ENCODE peak calls at places on chromosomes 16 and 17, in six cellular contexts. Q is ovary, M is suprapubic skin, X is mammary epithelial cell, W is mesendoderm, V is HCT116. F is an unnamed sample. For H3K36me3, the result is how much of the 10 kb centered on the place peaks cover.

GRCh38 chr17:67365762-67366192 is 600 bp downstream of the PSMD12 start:
- DNase-seq in Q (no peak), M (peak), X (peak), W (peak), V (no peak), F (no peak)

GRCh38 chr17:57420674-57421392 is 164.5 kb downstream of the MSI2 start:
- DNase-seq in Q (no peak), M (no peak), X (no peak), W (no peak), V (no peak), F (no peak)

GRCh38 chr17:29918922-29919856 is 10.8 kb downstream of the SSH2 start:
- DNase-seq in Q (no peak), M (no peak), X (peak), W (peak), V (no peak), F (no peak)

GRCh38 chr17:4800462-4801185 is 1.5 kb downstream of the C17orf114 start:
- DNase-seq in Q (no peak), M (no peak), X (no peak), W (no peak), V (no peak), F (no peak)

GRCh38 chr17:10737168-10737622 is 7.4 kb upstream of the TMEM220 start:
- DNase-seq in Q (peak), M (peak), X (peak), W (peak), V (peak), F (peak)

GRCh38 chr17:45270828-45271418 is 9.0 kb upstream of the SPATA32 start:
- DNase-seq in Q (no peak), M (peak), X (no peak), W (peak), V (no peak), F (no peak)

GRCh38 chr16:79325211-79325610 is 275.3 kb downstream of the MAF start:
- DNase-seq in Q (no peak), M (no peak), X (no peak), W (no peak), V (no peak), F (no peak)

GRCh38 chr16:24540575-24541240 is 1.3 kb downstream of the RBBP6 start:
- DNase-seq in Q (no peak), M (no peak), X (peak), W (peak), V (no peak), F (no peak)

GRCh38 chr16:9836118-9836736 is 346.0 kb downstream of the GRIN2A start:
- DNase-seq in Q (peak), M (no peak), X (no peak), W (no peak), V (no peak), F (no peak)

GRCh38 chr16:11736903-11737302 is 5.8 kb downstream of the TXNDC11 start:
- DNase-seq in Q (no peak), M (no peak), X (no peak), W (no peak), V (no peak), F (no peak)

GRCh38 chr16:89241187-89242003 is 23.9 kb downstream of the ZNF778 start:
- DNase-seq in Q (peak), M (peak), X (peak), W (peak), V (peak), F (peak)

GRCh38 chr16:50747206-50747956 is 5.5 kb downstream of the CYLD start:
- DNase-seq in Q (no peak), M (no peak), X (peak), W (peak), V (peak), F (no peak)

GRCh38 chr17:40577611-40578065 is 12.4 kb upstream of the CCR7 start:
- DNase-seq in Q (no peak), M (no peak), X (no peak), W (no peak), V (no peak), F (no peak)

GRCh38 chr16:2471653-2472487 is 773 bp downstream of the NTN3 start:
- DNase-seq in Q (no peak), M (no peak), X (no peak), W (no peak), V (no peak), F (no peak)

GRCh38 chr16:84583995-84584394 is 33.9 kb downstream of the COTL1 start:
- DNase-seq in Q (no peak), M (no peak), X (no peak), W (no peak), V (no peak), F (no peak)

GRCh38 chr17:3534881-3535252 is 22.7 kb downstream of the TRPV3 start:
- DNase-seq in Q (peak), M (peak), X (no peak), W (peak), V (peak), F (no peak)

GRCh38 chr16:85211247-85211910 is 99.1 kb upstream of the CIBAR2 start:
- DNase-seq in Q (peak), M (no peak), X (peak), W (no peak), V (no peak), F (no peak)

GRCh38 chr17:62717589-62718342 is 90.3 kb downstream of the MRC2 start:
- DNase-seq in Q (no peak), M (no peak), X (no peak), W (no peak), V (no peak), F (no peak)

GRCh38 chr16:85582177-85582888 is 30.8 kb upstream of the GSE1 start:
- DNase-seq in Q (peak), M (no peak), X (no peak), W (no peak), V (no peak), F (no peak)

DNA sequence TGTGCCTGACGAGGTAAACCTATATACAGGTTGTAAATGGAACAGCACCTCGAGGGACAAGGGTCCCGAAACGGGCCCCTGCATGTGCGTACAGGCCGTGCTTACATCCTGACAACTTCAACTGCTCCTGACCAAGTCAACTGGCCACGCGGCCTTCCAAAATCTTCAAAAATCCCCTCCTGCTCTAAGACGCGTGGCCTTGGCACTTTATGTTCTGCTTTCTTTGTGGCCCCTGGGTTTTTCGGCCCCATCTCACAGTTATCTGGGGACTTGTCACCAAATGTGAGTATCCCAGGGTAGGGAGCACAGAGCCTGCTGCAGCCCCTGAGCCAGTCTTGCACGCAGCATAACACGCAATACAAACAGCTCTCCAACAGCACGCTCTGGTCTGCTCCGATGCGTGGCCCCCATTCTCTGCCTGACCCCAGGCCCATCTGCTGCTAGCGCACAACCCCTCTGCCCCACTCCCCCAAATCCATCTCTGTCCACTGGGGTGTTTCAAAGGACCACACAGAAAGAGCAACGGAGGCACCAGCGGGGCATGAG is 659 bp downstream of the RPH3AL start:
- DNase-seq in Q (no peak), M (no peak), X (no peak), W (no peak), V (no peak), F (no peak)
- H3K4me3 ChIP-seq in Q (no peak), M (peak), X (no peak), W (no peak), V (peak), F (no peak)

GRCh38 chr16:4386951-4387565 is 15.4 kb downstream of the VASN start:
- DNase-seq in Q (no peak), M (peak), X (no peak), W (no peak), V (no peak), F (no peak)
- H3K36me3 ChIP-seq in Q (under half), M (under half), X (under half), W (under half), V (under half), F (under half)

GRCh38 chr16:20949660-20950059 is 49.1 kb downstream of the LYRM1 start:
- DNase-seq in Q (no peak), M (no peak), X (no peak), W (no peak), V (no peak), F (no peak)

GRCh38 chr16:20954574-20954973 is 54.0 kb downstream of the LYRM1 start:
- DNase-seq in Q (no peak), M (no peak), X (no peak), W (no peak), V (no peak), F (no peak)

GRCh38 chr16:20946015-20946629 is 45.6 kb downstream of the LYRM1 start:
- DNase-seq in Q (no peak), M (no peak), X (no peak), W (peak), V (no peak), F (no peak)

GRCh38 chr16:20952144-20952797 is 51.7 kb downstream of the LYRM1 start:
- DNase-seq in Q (no peak), M (no peak), X (peak), W (peak), V (peak), F (no peak)

GRCh38 chr16:20950294-20950693 is 49.7 kb downstream of the LYRM1 start:
- DNase-seq in Q (no peak), M (no peak), X (no peak), W (no peak), V (no peak), F (no peak)
- H3K4me3 ChIP-seq in Q (no peak), M (no peak), X (no peak), W (no peak), V (no peak), F (no peak)

DNA sequence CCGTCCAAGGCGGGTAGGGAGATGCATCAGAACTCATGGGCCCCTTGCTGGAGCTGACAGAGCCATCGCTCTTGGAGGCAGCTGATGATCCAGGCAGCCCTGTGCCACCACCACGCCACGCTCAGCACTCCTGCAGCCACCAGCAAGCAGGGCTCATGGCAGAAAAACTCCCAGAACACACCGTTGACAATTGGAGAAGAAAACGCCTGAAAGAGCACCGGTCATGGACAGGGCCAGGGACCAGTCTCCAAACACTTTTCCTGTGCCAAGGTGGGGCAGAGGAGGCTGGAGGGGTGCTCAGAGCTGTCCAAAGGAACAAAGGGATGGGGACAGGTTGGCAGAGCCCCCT is 132.2 kb downstream of the FOXL1 start:
- DNase-seq in Q (no peak), M (no peak), X (no peak), W (no peak), V (no peak), F (no peak)
- H3K36me3 ChIP-seq in Q (under half), M (under half), X (under half), W (under half), V (under half), F (under half)

GRCh38 chr17:14736631-14737030 is 435.8 kb downstream of the HS3ST3B1 start:
- DNase-seq in Q (no peak), M (no peak), X (peak), W (no peak), V (no peak), F (no peak)

GRCh38 chr17:14738652-14738988 is 437.7 kb downstream of the HS3ST3B1 start:
- DNase-seq in Q (no peak), M (no peak), X (no peak), W (no peak), V (no peak), F (no peak)

GRCh38 chr17:14739656-14740431 is 439.0 kb downstream of the HS3ST3B1 start:
- DNase-seq in Q (no peak), M (no peak), X (no peak), W (no peak), V (no peak), F (no peak)

GRCh38 chr17:14741516-14741915 is 440.6 kb downstream of the HS3ST3B1 start:
- DNase-seq in Q (no peak), M (no peak), X (peak), W (no peak), V (no peak), F (no peak)

DNA sequence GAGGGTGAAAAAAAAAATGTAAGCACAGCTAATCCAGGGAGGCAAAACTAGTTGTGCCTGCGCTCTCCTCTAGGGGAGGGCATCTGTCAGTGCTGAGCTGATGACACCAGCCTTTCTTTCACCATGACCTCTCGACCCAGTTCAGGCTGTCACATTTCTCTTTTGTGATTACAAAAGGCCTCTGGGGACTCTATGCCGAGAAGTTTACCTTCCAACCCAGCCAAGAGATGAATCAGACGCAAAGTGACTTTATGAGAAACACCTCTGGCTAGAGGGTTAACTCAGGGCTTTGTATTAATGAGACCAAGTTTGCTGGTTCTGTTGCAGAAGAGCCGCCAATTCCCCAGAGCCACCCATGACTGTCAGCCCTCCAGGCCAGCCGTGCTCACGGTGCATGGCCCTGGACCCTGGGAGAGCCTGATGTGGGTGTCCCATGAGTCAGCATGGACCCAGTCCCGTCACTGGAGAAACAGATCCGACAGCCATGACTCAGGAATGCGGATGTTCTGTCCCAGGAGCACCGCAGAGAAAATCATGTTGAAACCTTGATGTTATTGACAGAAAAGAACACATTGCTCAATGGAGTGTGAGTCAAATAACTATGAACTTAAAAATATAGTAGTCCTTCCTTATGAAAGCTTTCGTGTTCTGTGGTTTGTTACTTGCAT is 437.2 kb downstream of the HS3ST3B1 start:
- DNase-seq in Q (no peak), M (peak), X (peak), W (peak), V (no peak), F (peak)
- H3K4me3 ChIP-seq in Q (no peak), M (no peak), X (no peak), W (no peak), V (no peak), F (no peak)

GRCh38 chr16:3675601-3676130 is 21.2 kb downstream of the DNASE1 start:
- DNase-seq in Q (no peak), M (no peak), X (no peak), W (no peak), V (no peak), F (no peak)
- H3K36me3 ChIP-seq in Q (under half), M (half or more), X (under half), W (under half), V (half or more), F (under half)

DNA sequence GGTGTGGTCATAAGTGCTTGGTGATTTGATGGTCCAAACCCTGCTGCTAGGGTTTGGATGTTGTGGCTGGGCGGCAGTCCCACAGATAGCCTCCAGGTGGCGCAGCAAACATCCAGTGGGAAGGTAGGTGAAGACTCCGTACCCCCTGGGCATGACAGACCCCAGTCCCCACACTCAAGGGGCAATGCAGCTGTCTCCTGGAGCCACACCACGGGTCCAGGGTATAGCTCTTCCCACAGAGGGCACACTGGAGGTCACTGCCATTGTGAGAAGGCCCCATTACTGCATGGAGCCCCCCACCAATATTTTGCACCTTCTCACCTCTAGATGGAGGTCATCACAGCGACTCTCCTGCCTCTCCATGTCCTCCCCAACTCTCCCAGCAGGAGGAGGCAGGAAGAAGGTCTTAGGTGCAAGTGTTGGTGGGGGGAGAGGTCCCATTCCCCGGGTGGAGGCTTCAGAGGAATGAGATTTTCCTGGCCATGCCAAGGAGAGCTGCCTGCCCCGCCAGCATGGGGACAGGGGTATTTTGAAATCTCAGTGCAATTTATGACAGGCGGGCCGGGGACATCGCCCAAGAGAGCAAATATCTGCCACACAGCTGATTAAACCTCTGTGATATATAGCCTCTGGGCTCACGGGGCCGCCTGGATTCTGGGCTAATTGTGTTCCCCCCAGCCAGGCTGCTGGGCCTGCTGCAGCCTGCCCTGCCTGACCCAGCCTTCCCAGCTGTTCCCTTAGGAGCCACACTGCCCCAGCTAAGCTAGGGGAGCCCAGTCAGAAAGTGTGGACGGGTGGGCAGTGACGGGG is 17.2 kb upstream of the C17orf113 start:
- DNase-seq in Q (peak), M (peak), X (no peak), W (peak), V (no peak), F (no peak)
- H3K4me3 ChIP-seq in Q (no peak), M (no peak), X (no peak), W (no peak), V (no peak), F (no peak)

GRCh38 chr17:63751806-63752205 is 10.2 kb upstream of the STRADA start:
- DNase-seq in Q (no peak), M (no peak), X (no peak), W (no peak), V (no peak), F (no peak)
- H3K36me3 ChIP-seq in Q (under half), M (half or more), X (under half), W (under half), V (half or more), F (half or more)

GRCh38 chr17:71937914-71938313 is 182.9 kb upstream of the SOX9 start:
- DNase-seq in Q (no peak), M (no peak), X (no peak), W (no peak), V (no peak), F (no peak)

GRCh38 chr17:71934520-71934919 is 186.3 kb upstream of the SOX9 start:
- DNase-seq in Q (no peak), M (no peak), X (peak), W (no peak), V (no peak), F (no peak)

GRCh38 chr17:71936977-71937376 is 183.8 kb upstream of the SOX9 start:
- DNase-seq in Q (no peak), M (no peak), X (peak), W (peak), V (peak), F (no peak)

GRCh38 chr17:71941920-71942319 is 178.9 kb upstream of the SOX9 start:
- DNase-seq in Q (no peak), M (no peak), X (no peak), W (no peak), V (no peak), F (no peak)

GRCh38 chr17:71938340-71939010 is 182.3 kb upstream of the SOX9 start:
- DNase-seq in Q (no peak), M (no peak), X (no peak), W (no peak), V (no peak), F (no peak)
- H3K4me3 ChIP-seq in Q (no peak), M (no peak), X (no peak), W (no peak), V (no peak), F (no peak)

GRCh38 chr17:68382582-68383085 is 74.7 kb downstream of the WIPI1 start:
- DNase-seq in Q (no peak), M (no peak), X (no peak), W (no peak), V (no peak), F (no peak)

GRCh38 chr17:68383443-68384321 is 73.6 kb downstream of the WIPI1 start:
- DNase-seq in Q (no peak), M (peak), X (peak), W (no peak), V (peak), F (no peak)

GRCh38 chr17:68383120-68383442 is 74.2 kb downstream of the WIPI1 start:
- DNase-seq in Q (no peak), M (no peak), X (no peak), W (no peak), V (no peak), F (no peak)

GRCh38 chr17:68385490-68386215 is 71.6 kb downstream of the WIPI1 start:
- DNase-seq in Q (no peak), M (peak), X (no peak), W (no peak), V (no peak), F (no peak)

GRCh38 chr17:68384941-68385340 is 72.4 kb downstream of the WIPI1 start:
- DNase-seq in Q (no peak), M (peak), X (no peak), W (no peak), V (no peak), F (no peak)
- H3K36me3 ChIP-seq in Q (under half), M (under half), X (under half), W (under half), V (under half), F (under half)